ENCODE peak calls at places on chromosomes 3 and 15, in six cellular contexts. Q is T-helper 9 cell; I is hypothalamus; J is LHCN-M2; H is stimulated activated CD4-positive, alpha-beta T cell treated with anti-CD3 and anti-CD28 coated beads, Interleukin-4, amount 100 ng/mL, for 1 hour; E is activated naive CD4-positive, alpha-beta T cell treated with anti-CD3 and anti-CD28 coated beads, Interleukin-2, amount 50 U/mL, for 72 hours. G is an unnamed sample.

GRCh38 chr3:23314981-23315805 is 112.1 kb downstream of the UBE2E2 start:
- DNase-seq in Q (no peak), I (no peak), J (peak), H (no peak), E (no peak), G (no peak)

GRCh38 chr3:8625991-8626390 is 18.6 kb downstream of the SSUH2 start:
- DNase-seq in Q (no peak), I (no peak), J (peak), H (no peak), E (no peak), G (peak)

GRCh38 chr3:46667657-46668056 is 25.8 kb downstream of the ALS2CL start:
- DNase-seq in Q (no peak), I (no peak), J (no peak), H (no peak), E (no peak), G (no peak)

GRCh38 chr3:31377045-31377642 is 155.6 kb upstream of the STT3B start:
- DNase-seq in Q (no peak), I (no peak), J (peak), H (no peak), E (peak), G (peak)

GRCh38 chr15:43370310-43370974 is 401 bp downstream of the ZSCAN29 start:
- DNase-seq in Q (peak), I (peak), J (no peak), H (no peak), E (peak), G (peak)

GRCh38 chr15:74235962-74236361 is at the start of gene CCDC33:
- DNase-seq in Q (no peak), I (no peak), J (no peak), H (no peak), E (no peak), G (no peak)

GRCh38 chr3:111338059-111338698 is 203.8 kb upstream of the CD96 start:
- DNase-seq in Q (peak), I (no peak), J (peak), H (peak), E (peak), G (peak)

GRCh38 chr3:192514081-192514753 is 213.1 kb downstream of the FGF12 start:
- DNase-seq in Q (no peak), I (no peak), J (no peak), H (no peak), E (no peak), G (no peak)

GRCh38 chr3:123448503-123449091 is at the start of gene ADCY5:
- DNase-seq in Q (no peak), I (peak), J (no peak), H (peak), E (peak), G (no peak)

GRCh38 chr3:141011511-141012262 is 39.5 kb upstream of the SPSB4 start:
- DNase-seq in Q (peak), I (peak), J (peak), H (peak), E (peak), G (peak)

GRCh38 chr15:66647358-66647757 is 54.7 kb upstream of the SMAD6 start:
- DNase-seq in Q (no peak), I (no peak), J (no peak), H (no peak), E (no peak), G (no peak)

GRCh38 chr3:150806436-150806835 is 43.5 kb upstream of the SIAH2 start:
- DNase-seq in Q (no peak), I (no peak), J (no peak), H (no peak), E (no peak), G (no peak)

GRCh38 chr3:123618768-123619484 is 34.1 kb upstream of the HACD2 start:
- DNase-seq in Q (no peak), I (peak), J (peak), H (no peak), E (no peak), G (no peak)

G was measured in HCEC 1CT.